ENCODE peak calls at places on chromosomes 1 and 21, in seven cellular contexts. F is AG09309, C is IMR-90, R is stomach, N is neural crest cell, I is Panc1, O is OCI-LY7. P is an unnamed sample.

GRCh38 chr1:188269956-188270355 is 1441.2 kb downstream of the PLA2G4A start:
- DNase-seq in O (no peak), N (no peak), C (peak), R (no peak), I (no peak), F (no peak), P (no peak)

GRCh38 chr1:151508721-151509292 is 2.4 kb upstream of the CGN start:
- DNase-seq in O (no peak), F (no peak), I (no peak), R (peak), C (no peak), N (no peak), P (no peak)

GRCh38 chr21:38671716-38672115 is 134.0 kb upstream of the ETS2 start:
- DNase-seq in I (no peak), N (no peak), O (no peak), C (no peak), R (no peak), F (no peak), P (no peak)

GRCh38 chr1:173473599-173474011 is 3.5 kb upstream of the PRDX6 start:
- DNase-seq in O (no peak), I (no peak), R (no peak), F (no peak), C (peak), N (no peak), P (peak)

GRCh38 chr21:23986987-23987386 is 1620.3 kb downstream of the MRPL39 start:
- DNase-seq in F (no peak), R (no peak), O (no peak), N (no peak), I (no peak), C (no peak), P (no peak)

GRCh38 chr1:65791396-65791795 is 1.3 kb upstream of the PDE4B start:
- DNase-seq in N (no peak), R (no peak), I (no peak), C (peak), O (no peak), F (no peak), P (no peak)

GRCh38 chr1:63634471-63634870 is 41.3 kb downstream of the PGM1 start:
- DNase-seq in O (no peak), R (no peak), F (no peak), C (no peak), N (no peak), I (no peak), P (no peak)

GRCh38 chr21:43775795-43776430 is at the start of gene CSTB:
- DNase-seq in N (peak), F (no peak), C (peak), I (no peak), O (peak), R (peak), P (peak)

GRCh38 chr1:247588060-247588459 is at the start of gene OR2G2:
- DNase-seq in R (no peak), I (no peak), O (no peak), F (no peak), N (no peak), C (no peak), P (no peak)

GRCh38 chr1:152408664-152409063 is 5.4 kb downstream of the CRNN start:
- DNase-seq in R (no peak), F (no peak), C (no peak), N (no peak), I (no peak), O (no peak), P (no peak)

GRCh38 chr1:34926894-34927293 is 2.6 kb downstream of the DLGAP3 start:
- DNase-seq in O (no peak), R (no peak), F (no peak), N (no peak), C (no peak), I (no peak), P (no peak)

GRCh38 chr1:205775015-205775716 is at the start of gene RAB29:
- DNase-seq in O (peak), N (peak), F (peak), I (peak), C (peak), R (peak), P (peak)

GRCh38 chr1:9331558-9332346 is 39.1 kb downstream of the SPSB1 start:
- DNase-seq in R (no peak), F (no peak), N (no peak), I (no peak), C (no peak), O (no peak), P (no peak)

GRCh38 chr1:242751941-242752340 is 227.4 kb upstream of the PLD5 start:
- DNase-seq in C (no peak), I (no peak), O (no peak), N (no peak), R (no peak), F (no peak), P (no peak)

GRCh38 chr1:160032165-160032827 is 506 bp upstream of the PIGM start:
- DNase-seq in C (no peak), O (peak), I (no peak), N (no peak), R (no peak), F (no peak), P (no peak)

GRCh38 chr1:227190321-227190720 is 128.0 kb downstream of the CDC42BPA start:
- DNase-seq in R (no peak), O (no peak), F (no peak), I (no peak), C (peak), N (no peak), P (no peak)

GRCh38 chr1:227197064-227197463 is 121.2 kb downstream of the CDC42BPA start:
- DNase-seq in O (no peak), F (no peak), I (no peak), N (no peak), R (no peak), C (no peak), P (no peak)

GRCh38 chr1:227191607-227192006 is 126.7 kb downstream of the CDC42BPA start:
- DNase-seq in C (no peak), O (no peak), R (no peak), I (no peak), F (no peak), N (no peak), P (no peak)

GRCh38 chr1:227192163-227192562 is 126.1 kb downstream of the CDC42BPA start:
- DNase-seq in I (peak), N (no peak), F (peak), C (peak), R (peak), O (no peak), P (peak)
- TF ChIP-seq CTCF in I (no peak), N (no peak), F (no peak), C (no peak), R (no peak), O (no peak), P (no peak)

GRCh38 chr1:41823453-41823852 is 95.3 kb downstream of the HIVEP3 start:
- DNase-seq in C (no peak), R (peak), I (no peak), N (peak), O (no peak), F (no peak), P (no peak)
- TF ChIP-seq CTCF in C (no peak), R (no peak), I (no peak), N (no peak), O (no peak), F (no peak), P (no peak)

GRCh38 chr1:101041300-101041699 is 15.7 kb upstream of the DPH5 start:
- DNase-seq in R (no peak), F (no peak), C (no peak), O (no peak), N (no peak), I (no peak), P (no peak)

GRCh38 chr1:101044259-101044658 is 18.7 kb upstream of the DPH5 start:
- DNase-seq in O (no peak), N (no peak), C (no peak), F (no peak), R (no peak), I (no peak), P (no peak)

GRCh38 chr1:101040666-101041065 is 15.1 kb upstream of the DPH5 start:
- DNase-seq in C (no peak), O (no peak), R (no peak), I (no peak), N (no peak), F (no peak), P (no peak)

GRCh38 chr1:101044749-101045148 is 19.2 kb upstream of the DPH5 start:
- DNase-seq in C (no peak), N (no peak), O (no peak), F (no peak), I (no peak), R (no peak), P (no peak)

DNA sequence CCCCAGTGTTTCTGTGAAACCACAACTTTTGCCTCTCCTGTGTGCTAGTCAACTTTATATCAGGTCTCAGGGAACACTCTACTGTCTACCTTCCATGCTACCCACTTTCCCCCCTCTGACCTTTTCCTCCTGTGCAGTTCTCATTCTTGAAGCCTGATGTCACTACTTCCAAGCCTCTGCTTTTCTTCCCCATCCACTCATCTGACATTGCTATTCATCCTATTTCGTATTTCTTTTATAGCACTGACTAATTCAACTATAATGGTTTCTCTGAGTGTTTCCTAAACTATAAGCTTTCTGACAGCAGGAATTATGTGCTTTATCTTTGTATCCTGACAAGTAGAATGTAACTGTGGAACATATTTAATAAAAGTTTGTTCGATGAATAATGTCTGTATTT is 18.2 kb upstream of the DPH5 start:
- DNase-seq in O (no peak), F (peak), I (no peak), R (no peak), C (peak), N (no peak), P (peak)
- TF ChIP-seq CTCF in O (no peak), F (peak), I (no peak), R (no peak), C (no peak), N (no peak), P (peak)

DNA sequence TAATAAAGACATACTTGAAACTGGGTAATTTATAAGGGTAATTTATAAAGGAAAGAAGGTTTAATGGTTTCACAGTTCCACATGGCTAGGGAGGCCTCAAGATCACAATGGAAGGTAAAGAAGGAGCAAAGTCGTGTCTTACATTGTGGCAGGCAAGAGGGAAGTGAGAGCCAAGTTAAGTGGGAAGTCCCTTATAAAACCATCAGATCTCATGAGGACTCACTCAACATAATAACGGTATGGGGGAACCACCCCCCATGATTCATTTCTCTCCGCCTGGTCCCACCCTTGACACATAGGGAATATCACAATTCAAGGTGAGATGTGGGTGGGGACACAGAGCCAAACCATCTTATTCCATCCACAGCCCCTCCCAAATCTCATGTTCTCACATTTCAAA is 76.8 kb upstream of the ZNF678 start:
- DNase-seq in F (no peak), I (no peak), O (no peak), R (no peak), N (no peak), C (no peak), P (no peak)
- TF ChIP-seq CTCF in F (no peak), I (no peak), O (no peak), R (no peak), N (no peak), C (no peak), P (no peak)

GRCh38 chr1:54791880-54792522 is 9.1 kb downstream of the TTC22 start:
- DNase-seq in N (peak), F (no peak), I (no peak), C (peak), O (peak), R (peak), P (peak)
- TF ChIP-seq CTCF in N (peak), F (peak), I (peak), C (peak), O (peak), R (no peak), P (peak)

GRCh38 chr1:6471969-6472368 is 6.0 kb upstream of the TNFRSF25 start:
- DNase-seq in I (no peak), R (peak), C (no peak), N (no peak), F (no peak), O (no peak), P (no peak)
- TF ChIP-seq CTCF in I (no peak), R (no peak), C (no peak), N (no peak), F (no peak), O (no peak), P (no peak)

GRCh38 chr1:17909634-17910033 is 154.5 kb downstream of the ACTL8 start:
- DNase-seq in R (no peak), I (no peak), N (peak), O (no peak), F (no peak), C (peak), P (peak)
- TF ChIP-seq CTCF in R (no peak), I (peak), N (peak), O (peak), F (peak), C (peak), P (peak)

GRCh38 chr1:170881268-170882265 is 53.8 kb upstream of the MROH9 start:
- DNase-seq in I (peak), F (peak), C (peak), R (no peak), O (no peak), N (no peak), P (peak)
- TF ChIP-seq CTCF in I (peak), F (peak), C (peak), R (no peak), O (peak), N (peak), P (peak)

DNA sequence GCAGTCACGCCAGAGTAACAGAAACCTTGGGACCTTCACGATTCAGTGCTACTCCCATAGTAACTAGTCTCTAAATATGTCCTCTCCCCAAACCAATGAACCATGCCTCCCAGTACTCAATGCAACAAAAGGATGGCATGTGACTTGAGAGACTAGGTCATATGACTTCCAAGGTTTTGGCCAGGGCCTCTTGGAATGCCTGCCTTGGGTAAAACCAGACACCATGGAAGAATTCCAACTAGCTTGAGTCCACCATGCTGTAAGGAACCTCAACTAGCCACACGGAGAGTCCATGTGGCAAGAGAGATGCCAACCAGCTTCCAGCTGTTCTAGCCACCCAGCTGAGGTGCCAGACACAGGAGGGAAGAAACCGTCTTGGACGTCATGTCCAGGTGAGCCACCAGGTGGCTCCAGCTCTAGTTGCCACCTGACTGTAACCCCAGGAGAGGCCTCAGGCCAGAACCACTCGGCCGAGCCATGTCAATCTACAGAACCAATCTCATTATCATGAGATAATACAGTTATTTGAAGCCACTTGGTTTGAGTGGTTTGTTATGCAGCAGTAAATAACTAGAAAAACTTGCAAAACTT is 115.0 kb downstream of the SYF2 start:
- DNase-seq in N (no peak), C (no peak), I (no peak), O (peak), F (no peak), R (peak), P (no peak)
- TF ChIP-seq CTCF in N (peak), C (no peak), I (no peak), O (peak), F (no peak), R (no peak), P (peak)

GRCh38 chr1:183514235-183514634 is 41.9 kb downstream of the SMG7 start:
- DNase-seq in O (no peak), F (no peak), N (no peak), I (no peak), C (no peak), R (no peak), P (no peak)
- TF ChIP-seq CTCF in O (no peak), F (no peak), N (no peak), I (no peak), C (no peak), R (no peak), P (no peak)

P was measured in HFFc6.